ENCODE peak calls at places on chromosomes 2 and 18, in five cellular contexts. L, O, G, F and I are unnamed samples.

GRCh38 chr2:32678825-32679224 is 51.0 kb downstream of the TTC27 start:
- DNase-seq in L (no peak), O (peak), G (no peak), F (no peak), I (peak)

GRCh38 chr18:80210312-80211083 is 36.8 kb downstream of the PARD6G start:
- DNase-seq in L (peak), O (peak), G (no peak), F (no peak), I (no peak)

GRCh38 chr2:88658318-88658717 is 31.1 kb upstream of the EIF2AK3 start:
- DNase-seq in L (no peak), O (peak), G (no peak), F (no peak), I (peak)

GRCh38 chr2:39550701-39551285 is 113.7 kb upstream of the MAP4K3 start:
- DNase-seq in L (no peak), O (peak), G (no peak), F (no peak), I (peak)

GRCh38 chr2:29841386-29842004 is 79.9 kb downstream of the ALK start:
- DNase-seq in L (peak), O (peak), G (peak), F (peak), I (peak)

GRCh38 chr2:226447896-226448295 is 351.7 kb downstream of the IRS1 start:
- DNase-seq in L (peak), O (peak), G (no peak), F (no peak), I (peak)

GRCh38 chr2:189306441-189307006 is 127.0 kb upstream of the COL5A2 start:
- DNase-seq in L (no peak), O (no peak), G (no peak), F (no peak), I (no peak)

GRCh38 chr18:58496937-58497336 is 132.0 kb downstream of the ALPK2 start:
- DNase-seq in L (no peak), O (no peak), G (peak), F (no peak), I (no peak)

GRCh38 chr18:76425299-76426101 is 69.5 kb downstream of the ZNF516 start:
- DNase-seq in L (no peak), O (peak), G (peak), F (no peak), I (no peak)

GRCh38 chr2:105771841-105772240 is 27.1 kb downstream of the NCK2 start:
- DNase-seq in L (no peak), O (no peak), G (no peak), F (peak), I (no peak)

GRCh38 chr18:35582310-35582682 is 756 bp downstream of the GALNT1 start:
- DNase-seq in L (no peak), O (no peak), G (no peak), F (no peak), I (no peak)

GRCh38 chr2:39648574-39648973 is 17.1 kb upstream of the TMEM178A start:
- DNase-seq in L (no peak), O (no peak), G (no peak), F (no peak), I (no peak)

GRCh38 chr2:31168291-31168690 is 30.1 kb upstream of the GALNT14 start:
- DNase-seq in L (no peak), O (no peak), G (no peak), F (no peak), I (peak)

GRCh38 chr2:67666386-67667053 is 269.4 kb downstream of the ETAA1 start:
- DNase-seq in L (no peak), O (peak), G (no peak), F (peak), I (no peak)

GRCh38 chr2:172586255-172586891 is 30.5 kb downstream of the PDK1 start:
- DNase-seq in L (no peak), O (no peak), G (no peak), F (no peak), I (no peak)

GRCh38 chr2:174778479-174778962 is 14.2 kb upstream of the CHRNA1 start:
- DNase-seq in L (peak), O (peak), G (no peak), F (peak), I (peak)

GRCh38 chr2:8502316-8502715 is 179.5 kb upstream of the ID2 start:
- DNase-seq in L (peak), O (no peak), G (no peak), F (no peak), I (no peak)

GRCh38 chr2:199814084-199814844 is 36.7 kb downstream of the FTCDNL1 start:
- DNase-seq in L (no peak), O (no peak), G (no peak), F (no peak), I (no peak)

DNA sequence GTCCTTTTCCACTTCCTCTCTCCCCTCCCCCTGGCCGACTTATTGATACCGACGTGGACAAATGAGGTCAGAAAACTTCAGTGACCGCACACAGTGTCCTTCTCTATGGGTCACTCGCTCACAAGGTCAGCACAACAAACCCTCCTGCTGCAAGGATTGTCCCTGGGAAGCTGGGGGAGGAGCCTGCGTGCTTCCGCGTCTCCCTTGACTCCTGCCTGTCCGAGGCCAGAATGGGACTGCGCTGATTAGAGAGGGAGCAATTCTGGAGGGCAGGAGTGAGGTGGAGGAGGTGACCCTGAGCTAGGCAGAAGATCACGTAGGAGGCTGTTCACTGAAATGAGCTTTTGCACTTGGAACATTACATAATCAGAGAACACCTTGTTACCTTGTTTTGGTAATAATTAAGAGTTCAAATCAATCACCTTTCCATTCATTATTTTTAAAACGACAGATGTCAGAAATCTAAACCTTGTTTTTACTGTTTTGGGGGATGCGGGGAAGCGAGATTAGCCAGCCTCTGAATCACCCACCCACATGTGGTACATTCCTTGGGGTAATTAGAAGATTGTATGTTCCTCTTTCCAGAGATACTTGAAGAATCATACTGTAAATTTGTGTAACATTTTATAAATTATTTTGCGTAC is 70.6 kb downstream of the CTAGE1 start:
- DNase-seq in L (peak), O (peak), G (peak), F (peak), I (peak)
- H3K4me3 ChIP-seq in L (no peak), O (no peak), G (peak), F (peak), I (peak)

GRCh38 chr2:9709539-9710285 is 78.9 kb upstream of the YWHAQ start:
- DNase-seq in L (no peak), O (no peak), G (peak), F (no peak), I (no peak)

GRCh38 chr2:9712263-9712662 is 81.5 kb upstream of the YWHAQ start:
- DNase-seq in L (no peak), O (no peak), G (no peak), F (no peak), I (no peak)

GRCh38 chr2:9708683-9709538 is 78.1 kb upstream of the YWHAQ start:
- DNase-seq in L (no peak), O (no peak), G (no peak), F (no peak), I (no peak)

GRCh38 chr2:9707611-9708010 is 76.8 kb upstream of the YWHAQ start:
- DNase-seq in L (no peak), O (no peak), G (no peak), F (no peak), I (no peak)

DNA sequence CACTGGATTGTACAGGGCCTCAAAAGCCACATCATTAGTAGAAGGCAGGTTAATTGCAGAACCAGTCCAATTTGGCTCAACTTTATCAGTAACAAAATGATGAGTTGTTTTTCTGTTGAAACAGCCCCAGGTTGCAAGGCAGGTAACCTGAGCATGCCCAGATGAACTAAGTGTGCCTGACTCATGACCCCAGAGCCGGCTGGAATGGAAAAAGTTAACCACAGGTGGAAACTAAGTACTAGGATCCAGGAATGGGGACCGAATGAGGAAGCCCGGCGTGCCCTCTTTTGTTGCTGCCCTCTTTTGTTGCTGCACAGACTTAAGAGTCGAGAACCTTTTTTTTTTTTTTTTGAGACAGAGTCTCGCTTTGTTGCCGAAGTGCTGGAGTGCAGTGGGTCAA is 79.5 kb upstream of the YWHAQ start:
- DNase-seq in L (no peak), O (no peak), G (no peak), F (no peak), I (no peak)
- TF ChIP-seq CTCF in L (no peak), O (no peak), G (no peak), F (no peak), I (no peak)

DNA sequence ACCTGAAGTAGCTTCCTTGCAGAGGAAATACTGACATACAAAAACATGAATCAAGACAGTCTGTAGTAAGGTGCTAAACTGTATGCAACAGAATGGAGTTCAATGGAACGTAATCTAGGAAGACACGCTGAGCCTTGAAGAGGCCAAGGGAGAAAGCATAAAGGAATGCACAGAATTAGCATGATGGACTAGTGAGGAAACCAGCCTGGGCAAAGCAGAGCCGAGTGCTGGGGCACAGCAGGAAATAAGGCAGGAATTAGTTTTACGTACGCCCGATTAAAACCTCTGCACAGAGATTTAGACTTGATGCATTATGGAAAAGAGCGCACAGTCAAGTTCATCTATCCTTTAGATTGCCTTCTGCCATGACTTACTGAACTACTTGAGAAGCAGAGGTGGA is 200.3 kb downstream of the DLGAP1 start:
- DNase-seq in L (no peak), O (no peak), G (peak), F (no peak), I (no peak)
- H3K27ac ChIP-seq in L (no peak), O (no peak), G (no peak), F (no peak), I (no peak)

GRCh38 chr2:11778923-11779757 is 32.7 kb downstream of the LPIN1 start:
- DNase-seq in L (peak), O (peak), G (peak), F (peak), I (peak)
- H3K4me3 ChIP-seq in L (no peak), O (no peak), G (no peak), F (peak), I (no peak)

GRCh38 chr2:202154613-202155281 is 81.7 kb downstream of the KIAA2012 start:
- DNase-seq in L (no peak), O (peak), G (no peak), F (no peak), I (no peak)

GRCh38 chr2:202157211-202157985 is 81.0 kb downstream of the SUMO1 start:
- DNase-seq in L (no peak), O (no peak), G (no peak), F (no peak), I (no peak)

GRCh38 chr2:202164409-202164808 is 74.0 kb downstream of the SUMO1 start:
- DNase-seq in L (no peak), O (peak), G (no peak), F (no peak), I (no peak)

GRCh38 chr2:202161106-202161836 is 77.1 kb downstream of the SUMO1 start:
- DNase-seq in L (no peak), O (no peak), G (no peak), F (peak), I (no peak)

GRCh38 chr2:202158796-202159195 is 79.6 kb downstream of the SUMO1 start:
- DNase-seq in L (no peak), O (peak), G (no peak), F (no peak), I (no peak)
- TF ChIP-seq CTCF in L (no peak), O (peak), G (peak), F (no peak), I (peak)

GRCh38 chr18:2799369-2799768 is 47.4 kb upstream of the EMILIN2 start:
- DNase-seq in L (no peak), O (no peak), G (no peak), F (no peak), I (no peak)
- H3K27ac ChIP-seq in L (no peak), O (no peak), G (no peak), F (no peak), I (no peak)

DNA sequence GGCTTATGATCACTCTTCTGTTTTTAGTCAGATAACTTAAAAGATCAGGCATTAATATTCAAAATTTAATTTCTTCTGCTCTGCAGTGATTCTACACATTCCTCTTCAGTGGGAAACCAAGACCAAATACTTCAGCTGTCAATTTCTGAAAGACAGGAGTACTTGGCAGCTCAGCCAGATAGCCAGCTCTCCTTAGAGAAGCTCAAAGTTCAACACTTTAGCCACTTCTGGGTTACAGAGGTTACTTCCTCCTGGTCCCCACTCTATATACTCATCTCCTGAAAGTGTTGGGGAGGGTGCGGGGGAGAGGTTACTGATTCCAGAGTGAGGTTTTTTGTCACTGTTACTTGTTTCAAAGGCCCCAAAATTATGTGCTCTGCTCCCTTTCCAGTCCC is 4.1 kb downstream of the CYTIP start:
- DNase-seq in L (no peak), O (no peak), G (no peak), F (no peak), I (no peak)
- H3K4me3 ChIP-seq in L (no peak), O (no peak), G (no peak), F (no peak), I (no peak)